ENCODE peak calls at places on chromosomes 4 and X, in four cellular contexts. U is NCI-H524; H is stimulated activated CD8-positive, alpha-beta memory T cell treated with anti-CD3 and anti-CD28 coated beads, Interleukin-7, amount 100 ng/mL, for 1 hour; Z is NCI-H1417. J is an unnamed sample.

GRCh38 chrX:78527818-78528217 is 131.3 kb downstream of the RTL3 start:
- DNase-seq in U (no peak), H (no peak), Z (no peak), J (no peak)

GRCh38 chr4:7226993-7227392 is 34.7 kb downstream of the SORCS2 start:
- DNase-seq in U (no peak), H (no peak), Z (peak), J (no peak)

GRCh38 chrX:133215747-133216146 is 2.4 kb downstream of the TFDP3 start:
- DNase-seq in U (no peak), H (no peak), Z (peak), J (no peak)

GRCh38 chr4:6885953-6886557 is 23.6 kb upstream of the TBC1D14 start:
- DNase-seq in U (peak), H (no peak), Z (peak), J (no peak)

GRCh38 chrX:13599491-13599890 is 30.1 kb downstream of the EGFL6 start:
- DNase-seq in U (no peak), H (no peak), Z (no peak), J (no peak)

GRCh38 chr4:149521611-149522010 is 294.0 kb downstream of the IQCM start:
- DNase-seq in U (no peak), H (no peak), Z (no peak), J (no peak)

GRCh38 chr4:77922158-77923094 is 59.8 kb downstream of the MRPL1 start:
- DNase-seq in U (no peak), H (no peak), Z (no peak), J (no peak)

GRCh38 chr4:78865451-78865850 is 73.8 kb downstream of the PAQR3 start:
- DNase-seq in U (no peak), H (no peak), Z (no peak), J (no peak)

GRCh38 chrX:38426785-38427184 is 74.4 kb downstream of the OTC start:
- DNase-seq in U (no peak), H (no peak), Z (peak), J (no peak)

GRCh38 chr4:304987-305680 is at the start of gene ZNF732:
- DNase-seq in U (no peak), H (no peak), Z (no peak), J (peak)

GRCh38 chrX:42415636-42416035 is 362.3 kb downstream of the PPP1R2C start:
- DNase-seq in U (no peak), H (no peak), Z (no peak), J (no peak)

GRCh38 chrX:56800801-56801200 is 71.8 kb downstream of the NBDY start:
- DNase-seq in U (no peak), H (no peak), Z (no peak), J (no peak)

GRCh38 chrX:10512258-10512657 is 108.1 kb downstream of the MID1 start:
- DNase-seq in U (no peak), H (no peak), Z (no peak), J (no peak)

GRCh38 chr4:24559032-24559821 is 25.1 kb downstream of the DHX15 start:
- DNase-seq in U (no peak), H (no peak), Z (no peak), J (no peak)

GRCh38 chr4:74283614-74284013 is 24.7 kb upstream of the EPGN start:
- DNase-seq in U (no peak), H (no peak), Z (no peak), J (peak)

GRCh38 chr4:29005838-29006237 is 1714.3 kb upstream of the PCDH7 start:
- DNase-seq in U (no peak), H (no peak), Z (no peak), J (no peak)

GRCh38 chr4:120443111-120443510 is 376.5 kb upstream of the MAD2L1 start:
- DNase-seq in U (no peak), H (no peak), Z (no peak), J (no peak)

GRCh38 chr4:169103966-169104412 is 93.9 kb upstream of the CBR4 start:
- DNase-seq in U (peak), H (no peak), Z (peak), J (no peak)

GRCh38 chrX:130055103-130055502 is 55.2 kb downstream of the ELF4 start:
- DNase-seq in U (no peak), H (no peak), Z (no peak), J (peak)

GRCh38 chrX:110168585-110168984 is 149.3 kb downstream of the AMMECR1 start:
- DNase-seq in U (no peak), H (no peak), Z (no peak), J (no peak)

J was measured in AG09319.